ENCODE peak calls at places on chromosomes 12 and 14, in ten cellular contexts. One of them, this sample, is unnamed.

GRCh38 chr14:71142375-71143038 is 235.2 kb downstream of the PCNX1 start:
- DNase-seq in body of pancreas: no peak
- DNase-seq in HepG2: no peak
- DNase-seq in gastrocnemius medialis: no peak
- DNase-seq in stomach: no peak
- DNase-seq in tibial nerve: no peak
- DNase-seq in suprapubic skin: no peak
- DNase-seq in HCT116: no peak
- DNase-seq in right lobe of liver: no peak
- DNase-seq in vagina: no peak
- DNase-seq in this sample: no peak

GRCh38 chr12:117857632-117858274 is 111.0 kb downstream of the KSR2 start:
- DNase-seq in suprapubic skin: no peak
- DNase-seq in vagina: no peak
- DNase-seq in stomach: peak; percentile 49
- DNase-seq in tibial nerve: no peak
- DNase-seq in right lobe of liver: no peak
- DNase-seq in gastrocnemius medialis: no peak
- DNase-seq in HCT116: no peak
- DNase-seq in HepG2: peak; percentile 35
- DNase-seq in body of pancreas: peak; percentile 48
- DNase-seq in this sample: no peak

GRCh38 chr14:104280085-104280901 is 141.9 kb downstream of the KIF26A start:
- DNase-seq in gastrocnemius medialis: no peak
- DNase-seq in tibial nerve: no peak
- DNase-seq in HCT116: no peak
- DNase-seq in vagina: no peak
- DNase-seq in body of pancreas: peak; percentile 7
- DNase-seq in HepG2: no peak
- DNase-seq in suprapubic skin: peak; percentile 35
- DNase-seq in right lobe of liver: peak; percentile 50
- DNase-seq in stomach: peak; percentile 19
- DNase-seq in this sample: peak; percentile 12

GRCh38 chr14:31934767-31935266 is 142.3 kb upstream of the ARHGAP5 start:
- DNase-seq in right lobe of liver: no peak
- DNase-seq in HCT116: peak; percentile 58
- DNase-seq in vagina: no peak
- DNase-seq in body of pancreas: peak; percentile 27
- DNase-seq in gastrocnemius medialis: no peak
- DNase-seq in stomach: no peak
- DNase-seq in tibial nerve: no peak
- DNase-seq in HepG2: peak; percentile 90
- DNase-seq in suprapubic skin: no peak
- DNase-seq in this sample: peak; percentile 53

GRCh38 chr12:25590021-25590721 is 37.1 kb upstream of the LMNTD1 start:
- DNase-seq in body of pancreas: no peak
- DNase-seq in right lobe of liver: no peak
- DNase-seq in vagina: no peak
- DNase-seq in HCT116: no peak
- DNase-seq in suprapubic skin: no peak
- DNase-seq in gastrocnemius medialis: no peak
- DNase-seq in HepG2: no peak
- DNase-seq in stomach: no peak
- DNase-seq in tibial nerve: no peak
- DNase-seq in this sample: no peak

GRCh38 chr12:75568801-75569200 is 57.4 kb upstream of the KRR1 start:
- DNase-seq in HepG2: no peak
- DNase-seq in gastrocnemius medialis: no peak
- DNase-seq in body of pancreas: no peak
- DNase-seq in vagina: no peak
- DNase-seq in HCT116: no peak
- DNase-seq in suprapubic skin: no peak
- DNase-seq in right lobe of liver: no peak
- DNase-seq in stomach: no peak
- DNase-seq in tibial nerve: no peak
- DNase-seq in this sample: no peak

GRCh38 chr14:22395803-22396202 is 193.2 kb downstream of the DAD1 start:
- DNase-seq in HCT116: no peak
- DNase-seq in stomach: no peak
- DNase-seq in right lobe of liver: no peak
- DNase-seq in vagina: no peak
- DNase-seq in tibial nerve: no peak
- DNase-seq in HepG2: no peak
- DNase-seq in gastrocnemius medialis: no peak
- DNase-seq in body of pancreas: no peak
- DNase-seq in suprapubic skin: no peak
- DNase-seq in this sample: no peak

GRCh38 chr14:68948686-68949085 is 30.4 kb downstream of the ACTN1 start:
- DNase-seq in HCT116: no peak
- DNase-seq in tibial nerve: no peak
- DNase-seq in vagina: no peak
- DNase-seq in gastrocnemius medialis: no peak
- DNase-seq in HepG2: no peak
- DNase-seq in stomach: no peak
- DNase-seq in body of pancreas: no peak
- DNase-seq in right lobe of liver: no peak
- DNase-seq in suprapubic skin: no peak
- DNase-seq in this sample: no peak

GRCh38 chr12:94952325-94952724 is 51.2 kb downstream of the NDUFA12 start:
- DNase-seq in body of pancreas: no peak
- DNase-seq in gastrocnemius medialis: no peak
- DNase-seq in stomach: no peak
- DNase-seq in tibial nerve: peak; percentile 48
- DNase-seq in vagina: no peak
- DNase-seq in right lobe of liver: no peak
- DNase-seq in HCT116: no peak
- DNase-seq in HepG2: no peak
- DNase-seq in suprapubic skin: no peak
- DNase-seq in this sample: no peak

DNA sequence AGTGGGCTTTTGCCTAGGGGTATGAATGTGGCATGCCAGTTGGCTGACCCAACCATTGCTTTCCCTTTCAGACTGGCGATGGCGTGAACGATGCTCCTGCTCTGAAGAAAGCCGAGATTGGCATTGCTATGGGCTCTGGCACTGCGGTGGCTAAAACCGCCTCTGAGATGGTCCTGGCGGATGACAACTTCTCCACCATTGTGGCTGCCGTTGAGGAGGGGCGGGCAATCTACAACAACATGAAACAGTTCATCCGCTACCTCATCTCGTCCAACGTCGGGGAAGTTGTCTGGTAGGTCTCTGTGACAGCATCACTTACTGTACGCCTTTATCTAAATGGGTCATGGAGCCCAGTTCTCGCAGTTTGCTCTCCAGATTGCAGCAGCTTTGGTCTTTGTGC is 61.1 kb downstream of the ATP2A2 start:
- DNase-seq in HepG2: no peak
- DNase-seq in stomach: no peak
- DNase-seq in HCT116: no peak
- DNase-seq in body of pancreas: no peak
- DNase-seq in vagina: no peak
- DNase-seq in tibial nerve: no peak
- DNase-seq in right lobe of liver: no peak
- DNase-seq in gastrocnemius medialis: no peak
- DNase-seq in suprapubic skin: no peak
- DNase-seq in this sample: no peak
- TF ChIP-seq POLR2A in HepG2: no peak
- TF ChIP-seq POLR2A in stomach: no peak
- TF ChIP-seq POLR2A in HCT116: no peak
- TF ChIP-seq POLR2A in body of pancreas: no peak
- TF ChIP-seq POLR2A in vagina: no peak
- TF ChIP-seq POLR2A in tibial nerve: no peak
- TF ChIP-seq POLR2A in right lobe of liver: no peak
- TF ChIP-seq POLR2A in gastrocnemius medialis: no peak
- TF ChIP-seq POLR2A in suprapubic skin: no peak
- TF ChIP-seq POLR2A in this sample: no peak

GRCh38 chr12:54015210-54015931 is 6.6 kb downstream of the HOXC8 start:
- DNase-seq in HepG2: no peak
- DNase-seq in gastrocnemius medialis: no peak
- DNase-seq in vagina: no peak
- DNase-seq in right lobe of liver: no peak
- DNase-seq in tibial nerve: no peak
- DNase-seq in stomach: no peak
- DNase-seq in HCT116: no peak
- DNase-seq in body of pancreas: no peak
- DNase-seq in suprapubic skin: no peak
- DNase-seq in this sample: no peak

GRCh38 chr12:54017845-54018607 is 9.2 kb downstream of the HOXC8 start:
- DNase-seq in suprapubic skin: peak; percentile 94
- DNase-seq in stomach: peak; percentile 67
- DNase-seq in vagina: no peak
- DNase-seq in gastrocnemius medialis: peak; percentile 86
- DNase-seq in body of pancreas: peak; percentile 70
- DNase-seq in HCT116: peak; percentile 84
- DNase-seq in right lobe of liver: peak; percentile 69
- DNase-seq in tibial nerve: peak; percentile 87
- DNase-seq in HepG2: no peak
- DNase-seq in this sample: peak; percentile 86

GRCh38 chr12:54016051-54016450 is 7.3 kb downstream of the HOXC8 start:
- DNase-seq in HepG2: no peak
- DNase-seq in tibial nerve: no peak
- DNase-seq in body of pancreas: no peak
- DNase-seq in stomach: no peak
- DNase-seq in suprapubic skin: no peak
- DNase-seq in vagina: no peak
- DNase-seq in right lobe of liver: no peak
- DNase-seq in gastrocnemius medialis: no peak
- DNase-seq in HCT116: no peak
- DNase-seq in this sample: no peak

GRCh38 chr12:54017027-54017788 is 8.4 kb downstream of the HOXC8 start:
- DNase-seq in HepG2: no peak
- DNase-seq in right lobe of liver: no peak
- DNase-seq in gastrocnemius medialis: peak; percentile 88
- DNase-seq in tibial nerve: no peak
- DNase-seq in suprapubic skin: no peak
- DNase-seq in stomach: no peak
- DNase-seq in body of pancreas: peak; percentile 39
- DNase-seq in vagina: no peak
- DNase-seq in HCT116: no peak
- DNase-seq in this sample: no peak

GRCh38 chr12:54016478-54016964 is 7.7 kb downstream of the HOXC8 start:
- DNase-seq in HepG2: no peak
- DNase-seq in gastrocnemius medialis: no peak
- DNase-seq in tibial nerve: no peak
- DNase-seq in right lobe of liver: no peak
- DNase-seq in vagina: no peak
- DNase-seq in HCT116: no peak
- DNase-seq in stomach: no peak
- DNase-seq in body of pancreas: no peak
- DNase-seq in suprapubic skin: no peak
- DNase-seq in this sample: no peak
- H3K4me3 ChIP-seq in HepG2: no peak overlapping the region
- H3K4me3 ChIP-seq in gastrocnemius medialis: peak overlapping the region; percentile 70
- H3K4me3 ChIP-seq in tibial nerve: peak overlapping the region; percentile 60
- H3K4me3 ChIP-seq in right lobe of liver: no peak overlapping the region
- H3K4me3 ChIP-seq in vagina: peak overlapping the region; percentile 27
- H3K4me3 ChIP-seq in HCT116: peak overlapping the region; percentile 76
- H3K4me3 ChIP-seq in stomach: no peak overlapping the region
- H3K4me3 ChIP-seq in body of pancreas: no peak overlapping the region
- H3K4me3 ChIP-seq in suprapubic skin: peak overlapping the region; percentile 78
- H3K4me3 ChIP-seq in this sample: no peak overlapping the region

DNA sequence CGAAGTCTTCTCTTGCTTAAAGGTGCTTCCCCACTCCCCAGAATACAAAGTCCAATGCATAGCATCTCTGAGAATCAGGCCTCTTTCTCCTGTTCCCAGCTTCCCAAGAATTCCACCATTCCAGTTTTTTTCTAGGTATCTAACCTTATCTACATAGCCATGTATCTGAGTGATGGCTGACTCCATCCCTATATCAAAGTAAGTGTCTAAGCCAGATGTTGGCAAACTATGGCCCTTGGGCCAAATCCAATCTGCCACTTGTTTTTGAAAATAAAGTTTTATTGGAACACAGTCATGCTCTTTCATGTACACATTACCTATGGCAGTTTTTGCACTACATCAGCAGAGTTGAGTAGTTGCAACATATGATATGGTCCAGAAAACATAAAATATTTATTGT is 129.6 kb downstream of the LLPH start:
- DNase-seq in body of pancreas: no peak
- DNase-seq in tibial nerve: no peak
- DNase-seq in HCT116: no peak
- DNase-seq in gastrocnemius medialis: no peak
- DNase-seq in vagina: no peak
- DNase-seq in suprapubic skin: no peak
- DNase-seq in HepG2: no peak
- DNase-seq in right lobe of liver: no peak
- DNase-seq in stomach: no peak
- DNase-seq in this sample: no peak
- H3K27ac ChIP-seq in body of pancreas: no peak overlapping the region
- H3K27ac ChIP-seq in tibial nerve: no peak overlapping the region
- H3K27ac ChIP-seq in HCT116: no peak overlapping the region
- H3K27ac ChIP-seq in gastrocnemius medialis: no peak overlapping the region
- H3K27ac ChIP-seq in vagina: no peak overlapping the region
- H3K27ac ChIP-seq in suprapubic skin: no peak overlapping the region
- H3K27ac ChIP-seq in HepG2: no peak overlapping the region
- H3K27ac ChIP-seq in right lobe of liver: no peak overlapping the region
- H3K27ac ChIP-seq in stomach: no peak overlapping the region
- H3K27ac ChIP-seq in this sample: no peak overlapping the region

GRCh38 chr12:87082756-87083155 is 826.6 kb upstream of the MGAT4C start:
- DNase-seq in stomach: no peak
- DNase-seq in HCT116: no peak
- DNase-seq in right lobe of liver: no peak
- DNase-seq in HepG2: no peak
- DNase-seq in gastrocnemius medialis: no peak
- DNase-seq in body of pancreas: no peak
- DNase-seq in tibial nerve: no peak
- DNase-seq in vagina: no peak
- DNase-seq in suprapubic skin: no peak
- DNase-seq in this sample: no peak

GRCh38 chr12:87085286-87085685 is 829.1 kb upstream of the MGAT4C start:
- DNase-seq in stomach: no peak
- DNase-seq in tibial nerve: no peak
- DNase-seq in suprapubic skin: no peak
- DNase-seq in body of pancreas: no peak
- DNase-seq in HCT116: no peak
- DNase-seq in vagina: no peak
- DNase-seq in right lobe of liver: no peak
- DNase-seq in HepG2: no peak
- DNase-seq in gastrocnemius medialis: no peak
- DNase-seq in this sample: no peak

DNA sequence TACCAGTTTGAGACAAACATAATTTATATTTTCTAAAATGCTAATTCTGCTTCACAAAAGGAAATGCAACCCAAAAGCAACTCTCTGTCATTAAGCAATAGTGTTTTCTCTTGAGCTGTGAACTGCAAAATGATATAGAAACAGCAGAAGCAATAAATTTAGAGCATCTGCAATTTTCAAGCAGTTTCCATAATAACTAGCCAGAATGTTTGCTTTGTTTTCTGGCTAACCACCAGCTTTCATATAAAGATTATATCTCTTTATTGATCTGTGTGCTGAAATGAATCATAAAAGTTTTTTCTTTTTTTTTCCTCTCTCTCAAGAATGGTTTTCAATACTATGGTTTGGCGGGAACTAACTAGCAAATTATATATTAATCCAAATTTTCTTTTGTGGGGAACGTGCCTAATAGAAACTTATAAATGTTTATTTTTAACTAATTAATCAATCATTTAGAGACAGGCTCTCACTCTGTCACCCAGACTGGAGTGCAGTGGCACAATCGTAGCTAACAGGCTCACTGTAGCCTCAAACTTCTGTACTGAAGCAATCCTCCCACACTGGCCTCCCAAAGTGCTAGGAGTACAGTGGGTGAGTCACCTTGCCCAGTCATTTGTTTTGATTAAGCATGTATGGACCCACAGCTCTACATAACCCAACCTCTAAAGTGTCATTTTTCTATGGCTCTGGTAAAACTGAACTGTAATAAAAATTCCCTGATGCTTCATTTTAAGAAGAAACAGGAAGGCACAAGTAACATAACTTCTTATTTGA is 830.1 kb upstream of the MGAT4C start:
- DNase-seq in stomach: no peak
- DNase-seq in right lobe of liver: no peak
- DNase-seq in vagina: no peak
- DNase-seq in HepG2: no peak
- DNase-seq in gastrocnemius medialis: no peak
- DNase-seq in tibial nerve: no peak
- DNase-seq in body of pancreas: peak; percentile 10
- DNase-seq in suprapubic skin: no peak
- DNase-seq in HCT116: no peak
- DNase-seq in this sample: no peak
- TF ChIP-seq POLR2A in stomach: no peak
- TF ChIP-seq POLR2A in right lobe of liver: no peak
- TF ChIP-seq POLR2A in vagina: no peak
- TF ChIP-seq POLR2A in HepG2: no peak
- TF ChIP-seq POLR2A in gastrocnemius medialis: no peak
- TF ChIP-seq POLR2A in tibial nerve: no peak
- TF ChIP-seq POLR2A in body of pancreas: no peak
- TF ChIP-seq POLR2A in suprapubic skin: no peak
- TF ChIP-seq POLR2A in HCT116: no peak
- TF ChIP-seq POLR2A in this sample: no peak